ENCODE peak calls at places on chromosome 4, in six cellular contexts. One of them, this sample, is unnamed.

GRCh38 chr4:8229341-8229975 is 30.4 kb downstream of the SH3TC1 start:
- DNase-seq in T-helper 9 cell: no peak
- DNase-seq in hypothalamus: no peak
- DNase-seq in stimulated activated CD4-positive, alpha-beta T cell treated with anti-CD3 and anti-CD28 coated beads, TNF-alpha, amount 100 ng/mL, for 48 hours: no peak
- DNase-seq in ACHN: no peak
- DNase-seq in non-pigmented ciliary epithelial cell: no peak
- DNase-seq in this sample: no peak

GRCh38 chr4:86556791-86557415 is 37.2 kb upstream of the PTPN13 start:
- DNase-seq in T-helper 9 cell: no peak
- DNase-seq in hypothalamus: no peak
- DNase-seq in stimulated activated CD4-positive, alpha-beta T cell treated with anti-CD3 and anti-CD28 coated beads, TNF-alpha, amount 100 ng/mL, for 48 hours: no peak
- DNase-seq in ACHN: peak; percentile 9
- DNase-seq in non-pigmented ciliary epithelial cell: no peak
- DNase-seq in this sample: no peak

GRCh38 chr4:28082686-28083390 is 1222.2 kb downstream of the STIM2 start:
- DNase-seq in T-helper 9 cell: no peak
- DNase-seq in hypothalamus: no peak
- DNase-seq in stimulated activated CD4-positive, alpha-beta T cell treated with anti-CD3 and anti-CD28 coated beads, TNF-alpha, amount 100 ng/mL, for 48 hours: no peak
- DNase-seq in ACHN: no peak
- DNase-seq in non-pigmented ciliary epithelial cell: no peak
- DNase-seq in this sample: no peak

GRCh38 chr4:25144870-25145481 is 15.3 kb downstream of the SEPSECS start:
- DNase-seq in T-helper 9 cell: no peak
- DNase-seq in hypothalamus: no peak
- DNase-seq in stimulated activated CD4-positive, alpha-beta T cell treated with anti-CD3 and anti-CD28 coated beads, TNF-alpha, amount 100 ng/mL, for 48 hours: no peak
- DNase-seq in ACHN: peak; percentile 42
- DNase-seq in non-pigmented ciliary epithelial cell: no peak
- DNase-seq in this sample: peak; percentile 1

GRCh38 chr4:76545161-76545884 is 110.3 kb downstream of the SHROOM3 start:
- DNase-seq in T-helper 9 cell: no peak
- DNase-seq in hypothalamus: no peak
- DNase-seq in stimulated activated CD4-positive, alpha-beta T cell treated with anti-CD3 and anti-CD28 coated beads, TNF-alpha, amount 100 ng/mL, for 48 hours: no peak
- DNase-seq in ACHN: no peak
- DNase-seq in non-pigmented ciliary epithelial cell: no peak
- DNase-seq in this sample: no peak

GRCh38 chr4:95093936-95094929 is 336.5 kb downstream of the BMPR1B start:
- DNase-seq in T-helper 9 cell: no peak
- DNase-seq in hypothalamus: no peak
- DNase-seq in stimulated activated CD4-positive, alpha-beta T cell treated with anti-CD3 and anti-CD28 coated beads, TNF-alpha, amount 100 ng/mL, for 48 hours: no peak
- DNase-seq in ACHN: no peak
- DNase-seq in non-pigmented ciliary epithelial cell: no peak
- DNase-seq in this sample: no peak

GRCh38 chr4:147340547-147341225 is 140.2 kb upstream of the EDNRA start:
- DNase-seq in T-helper 9 cell: no peak
- DNase-seq in hypothalamus: no peak
- DNase-seq in stimulated activated CD4-positive, alpha-beta T cell treated with anti-CD3 and anti-CD28 coated beads, TNF-alpha, amount 100 ng/mL, for 48 hours: no peak
- DNase-seq in ACHN: no peak
- DNase-seq in non-pigmented ciliary epithelial cell: no peak
- DNase-seq in this sample: no peak

GRCh38 chr4:83328486-83328885 is 6.2 kb downstream of the HPSE start:
- DNase-seq in T-helper 9 cell: no peak
- DNase-seq in hypothalamus: no peak
- DNase-seq in stimulated activated CD4-positive, alpha-beta T cell treated with anti-CD3 and anti-CD28 coated beads, TNF-alpha, amount 100 ng/mL, for 48 hours: no peak
- DNase-seq in ACHN: no peak
- DNase-seq in non-pigmented ciliary epithelial cell: no peak
- DNase-seq in this sample: no peak

GRCh38 chr4:186650401-186651180 is 73.1 kb downstream of the FAT1 start:
- DNase-seq in T-helper 9 cell: no peak
- DNase-seq in hypothalamus: no peak
- DNase-seq in stimulated activated CD4-positive, alpha-beta T cell treated with anti-CD3 and anti-CD28 coated beads, TNF-alpha, amount 100 ng/mL, for 48 hours: no peak
- DNase-seq in ACHN: no peak
- DNase-seq in non-pigmented ciliary epithelial cell: no peak
- DNase-seq in this sample: no peak

GRCh38 chr4:80463509-80463908 is 128.0 kb downstream of the CFAP299 start:
- DNase-seq in T-helper 9 cell: no peak
- DNase-seq in hypothalamus: no peak
- DNase-seq in stimulated activated CD4-positive, alpha-beta T cell treated with anti-CD3 and anti-CD28 coated beads, TNF-alpha, amount 100 ng/mL, for 48 hours: no peak
- DNase-seq in ACHN: no peak
- DNase-seq in non-pigmented ciliary epithelial cell: no peak
- DNase-seq in this sample: no peak

GRCh38 chr4:11589676-11590075 is 161.0 kb upstream of the HS3ST1 start:
- DNase-seq in T-helper 9 cell: no peak
- DNase-seq in hypothalamus: no peak
- DNase-seq in stimulated activated CD4-positive, alpha-beta T cell treated with anti-CD3 and anti-CD28 coated beads, TNF-alpha, amount 100 ng/mL, for 48 hours: no peak
- DNase-seq in ACHN: no peak
- DNase-seq in non-pigmented ciliary epithelial cell: no peak
- DNase-seq in this sample: no peak

GRCh38 chr4:5004496-5004895 is 14.8 kb downstream of the CYTL1 start:
- DNase-seq in T-helper 9 cell: no peak
- DNase-seq in hypothalamus: no peak
- DNase-seq in stimulated activated CD4-positive, alpha-beta T cell treated with anti-CD3 and anti-CD28 coated beads, TNF-alpha, amount 100 ng/mL, for 48 hours: no peak
- DNase-seq in ACHN: no peak
- DNase-seq in non-pigmented ciliary epithelial cell: no peak
- DNase-seq in this sample: no peak

GRCh38 chr4:74531952-74532794 is 87.2 kb downstream of the AREG start:
- DNase-seq in T-helper 9 cell: no peak
- DNase-seq in hypothalamus: no peak
- DNase-seq in stimulated activated CD4-positive, alpha-beta T cell treated with anti-CD3 and anti-CD28 coated beads, TNF-alpha, amount 100 ng/mL, for 48 hours: no peak
- DNase-seq in ACHN: peak; percentile 85
- DNase-seq in non-pigmented ciliary epithelial cell: no peak
- DNase-seq in this sample: no peak

GRCh38 chr4:15659768-15660394 is 4.7 kb upstream of the FBXL5 start:
- DNase-seq in T-helper 9 cell: no peak
- DNase-seq in hypothalamus: no peak
- DNase-seq in stimulated activated CD4-positive, alpha-beta T cell treated with anti-CD3 and anti-CD28 coated beads, TNF-alpha, amount 100 ng/mL, for 48 hours: no peak
- DNase-seq in ACHN: no peak
- DNase-seq in non-pigmented ciliary epithelial cell: no peak
- DNase-seq in this sample: no peak

GRCh38 chr4:59630922-59631321 is 1569.2 kb upstream of the ADGRL3 start:
- DNase-seq in T-helper 9 cell: no peak
- DNase-seq in hypothalamus: no peak
- DNase-seq in stimulated activated CD4-positive, alpha-beta T cell treated with anti-CD3 and anti-CD28 coated beads, TNF-alpha, amount 100 ng/mL, for 48 hours: no peak
- DNase-seq in ACHN: no peak
- DNase-seq in non-pigmented ciliary epithelial cell: no peak
- DNase-seq in this sample: no peak

GRCh38 chr4:113758361-113758760 is 3.2 kb downstream of the CAMK2D start:
- DNase-seq in T-helper 9 cell: no peak
- DNase-seq in hypothalamus: no peak
- DNase-seq in stimulated activated CD4-positive, alpha-beta T cell treated with anti-CD3 and anti-CD28 coated beads, TNF-alpha, amount 100 ng/mL, for 48 hours: no peak
- DNase-seq in ACHN: peak; percentile 9
- DNase-seq in non-pigmented ciliary epithelial cell: no peak
- DNase-seq in this sample: no peak

GRCh38 chr4:139800082-139800481 is 134.5 kb downstream of the MGST2 start:
- DNase-seq in T-helper 9 cell: no peak
- DNase-seq in hypothalamus: no peak
- DNase-seq in stimulated activated CD4-positive, alpha-beta T cell treated with anti-CD3 and anti-CD28 coated beads, TNF-alpha, amount 100 ng/mL, for 48 hours: no peak
- DNase-seq in ACHN: no peak
- DNase-seq in non-pigmented ciliary epithelial cell: no peak
- DNase-seq in this sample: no peak

GRCh38 chr4:83757121-83757621 is 221.3 kb downstream of the GPAT3 start:
- DNase-seq in T-helper 9 cell: no peak
- DNase-seq in hypothalamus: no peak
- DNase-seq in stimulated activated CD4-positive, alpha-beta T cell treated with anti-CD3 and anti-CD28 coated beads, TNF-alpha, amount 100 ng/mL, for 48 hours: no peak
- DNase-seq in ACHN: no peak
- DNase-seq in non-pigmented ciliary epithelial cell: no peak
- DNase-seq in this sample: no peak

GRCh38 chr4:3418029-3418762 is 23.6 kb upstream of the HGFAC start:
- DNase-seq in T-helper 9 cell: no peak
- DNase-seq in hypothalamus: no peak
- DNase-seq in stimulated activated CD4-positive, alpha-beta T cell treated with anti-CD3 and anti-CD28 coated beads, TNF-alpha, amount 100 ng/mL, for 48 hours: no peak
- DNase-seq in ACHN: no peak
- DNase-seq in non-pigmented ciliary epithelial cell: no peak
- DNase-seq in this sample: peak; percentile 21

GRCh38 chr4:150582101-150582565 is at the start of gene MAB21L2:
- DNase-seq in T-helper 9 cell: no peak
- DNase-seq in hypothalamus: no peak
- DNase-seq in stimulated activated CD4-positive, alpha-beta T cell treated with anti-CD3 and anti-CD28 coated beads, TNF-alpha, amount 100 ng/mL, for 48 hours: no peak
- DNase-seq in ACHN: no peak
- DNase-seq in non-pigmented ciliary epithelial cell: no peak
- DNase-seq in this sample: no peak

GRCh38 chr4:74444891-74445642 is at the start of gene AREG:
- DNase-seq in T-helper 9 cell: peak; percentile 76
- DNase-seq in hypothalamus: no peak
- DNase-seq in stimulated activated CD4-positive, alpha-beta T cell treated with anti-CD3 and anti-CD28 coated beads, TNF-alpha, amount 100 ng/mL, for 48 hours: peak; percentile 62
- DNase-seq in ACHN: peak; percentile 75
- DNase-seq in non-pigmented ciliary epithelial cell: no peak
- DNase-seq in this sample: peak; percentile 0

GRCh38 chr4:94926936-94927335 is 169.2 kb downstream of the BMPR1B start:
- DNase-seq in T-helper 9 cell: no peak
- DNase-seq in hypothalamus: no peak
- DNase-seq in stimulated activated CD4-positive, alpha-beta T cell treated with anti-CD3 and anti-CD28 coated beads, TNF-alpha, amount 100 ng/mL, for 48 hours: no peak
- DNase-seq in ACHN: no peak
- DNase-seq in non-pigmented ciliary epithelial cell: no peak
- DNase-seq in this sample: no peak

GRCh38 chr4:56657818-56658217 is 23.3 kb downstream of the HOPX start:
- DNase-seq in T-helper 9 cell: no peak
- DNase-seq in hypothalamus: no peak
- DNase-seq in stimulated activated CD4-positive, alpha-beta T cell treated with anti-CD3 and anti-CD28 coated beads, TNF-alpha, amount 100 ng/mL, for 48 hours: no peak
- DNase-seq in ACHN: no peak
- DNase-seq in non-pigmented ciliary epithelial cell: no peak
- DNase-seq in this sample: no peak

GRCh38 chr4:128913228-128913627 is 103.7 kb downstream of the JADE1 start:
- DNase-seq in T-helper 9 cell: no peak
- DNase-seq in hypothalamus: no peak
- DNase-seq in stimulated activated CD4-positive, alpha-beta T cell treated with anti-CD3 and anti-CD28 coated beads, TNF-alpha, amount 100 ng/mL, for 48 hours: no peak
- DNase-seq in ACHN: no peak
- DNase-seq in non-pigmented ciliary epithelial cell: no peak
- DNase-seq in this sample: no peak

GRCh38 chr4:155220025-155220424 is 11.6 kb downstream of the NPY2R start:
- DNase-seq in T-helper 9 cell: no peak
- DNase-seq in hypothalamus: no peak
- DNase-seq in stimulated activated CD4-positive, alpha-beta T cell treated with anti-CD3 and anti-CD28 coated beads, TNF-alpha, amount 100 ng/mL, for 48 hours: no peak
- DNase-seq in ACHN: no peak
- DNase-seq in non-pigmented ciliary epithelial cell: no peak
- DNase-seq in this sample: no peak

GRCh38 chr4:182492456-182492855 is 249.3 kb downstream of the TENM3 start:
- DNase-seq in T-helper 9 cell: no peak
- DNase-seq in hypothalamus: no peak
- DNase-seq in stimulated activated CD4-positive, alpha-beta T cell treated with anti-CD3 and anti-CD28 coated beads, TNF-alpha, amount 100 ng/mL, for 48 hours: no peak
- DNase-seq in ACHN: peak; percentile 26
- DNase-seq in non-pigmented ciliary epithelial cell: peak; percentile 38
- DNase-seq in this sample: no peak

GRCh38 chr4:5971077-5971447 is 47.2 kb downstream of the C4orf50 start:
- DNase-seq in T-helper 9 cell: no peak
- DNase-seq in hypothalamus: no peak
- DNase-seq in stimulated activated CD4-positive, alpha-beta T cell treated with anti-CD3 and anti-CD28 coated beads, TNF-alpha, amount 100 ng/mL, for 48 hours: no peak
- DNase-seq in ACHN: no peak
- DNase-seq in non-pigmented ciliary epithelial cell: no peak
- DNase-seq in this sample: no peak

GRCh38 chr4:19400820-19401219 is 850.9 kb upstream of the SLIT2 start:
- DNase-seq in T-helper 9 cell: no peak
- DNase-seq in hypothalamus: no peak
- DNase-seq in stimulated activated CD4-positive, alpha-beta T cell treated with anti-CD3 and anti-CD28 coated beads, TNF-alpha, amount 100 ng/mL, for 48 hours: no peak
- DNase-seq in ACHN: no peak
- DNase-seq in non-pigmented ciliary epithelial cell: no peak
- DNase-seq in this sample: no peak

GRCh38 chr4:52038109-52038912 is at the start of gene SGCB:
- DNase-seq in T-helper 9 cell: peak; percentile 63
- DNase-seq in hypothalamus: peak; percentile 59
- DNase-seq in stimulated activated CD4-positive, alpha-beta T cell treated with anti-CD3 and anti-CD28 coated beads, TNF-alpha, amount 100 ng/mL, for 48 hours: peak; percentile 47
- DNase-seq in ACHN: peak; percentile 47
- DNase-seq in non-pigmented ciliary epithelial cell: no peak
- DNase-seq in this sample: peak; percentile 45

GRCh38 chr4:112765317-112765989 is 128.5 kb downstream of the LARP7 start:
- DNase-seq in T-helper 9 cell: no peak
- DNase-seq in hypothalamus: no peak
- DNase-seq in stimulated activated CD4-positive, alpha-beta T cell treated with anti-CD3 and anti-CD28 coated beads, TNF-alpha, amount 100 ng/mL, for 48 hours: no peak
- DNase-seq in ACHN: peak; percentile 19
- DNase-seq in non-pigmented ciliary epithelial cell: no peak
- DNase-seq in this sample: peak; percentile 20

GRCh38 chr4:187908079-187908501 is 87.5 kb upstream of the ZFP42 start:
- DNase-seq in T-helper 9 cell: no peak
- DNase-seq in hypothalamus: no peak
- DNase-seq in stimulated activated CD4-positive, alpha-beta T cell treated with anti-CD3 and anti-CD28 coated beads, TNF-alpha, amount 100 ng/mL, for 48 hours: no peak
- DNase-seq in ACHN: no peak
- DNase-seq in non-pigmented ciliary epithelial cell: peak; percentile 24
- DNase-seq in this sample: no peak

GRCh38 chr4:142846729-142847606 is 867 bp upstream of the INPP4B start:
- DNase-seq in T-helper 9 cell: peak; percentile 62
- DNase-seq in hypothalamus: no peak
- DNase-seq in stimulated activated CD4-positive, alpha-beta T cell treated with anti-CD3 and anti-CD28 coated beads, TNF-alpha, amount 100 ng/mL, for 48 hours: peak; percentile 52
- DNase-seq in ACHN: peak; percentile 17
- DNase-seq in non-pigmented ciliary epithelial cell: no peak
- DNase-seq in this sample: no peak

GRCh38 chr4:23993373-23993772 is 103.5 kb upstream of the PPARGC1A start:
- DNase-seq in T-helper 9 cell: no peak
- DNase-seq in hypothalamus: no peak
- DNase-seq in stimulated activated CD4-positive, alpha-beta T cell treated with anti-CD3 and anti-CD28 coated beads, TNF-alpha, amount 100 ng/mL, for 48 hours: no peak
- DNase-seq in ACHN: no peak
- DNase-seq in non-pigmented ciliary epithelial cell: no peak
- DNase-seq in this sample: no peak

GRCh38 chr4:7157666-7158065 is 34.7 kb upstream of the SORCS2 start:
- DNase-seq in T-helper 9 cell: no peak
- DNase-seq in hypothalamus: no peak
- DNase-seq in stimulated activated CD4-positive, alpha-beta T cell treated with anti-CD3 and anti-CD28 coated beads, TNF-alpha, amount 100 ng/mL, for 48 hours: no peak
- DNase-seq in ACHN: no peak
- DNase-seq in non-pigmented ciliary epithelial cell: no peak
- DNase-seq in this sample: no peak

GRCh38 chr4:85762204-85762884 is 287.4 kb downstream of the ARHGAP24 start:
- DNase-seq in T-helper 9 cell: no peak
- DNase-seq in hypothalamus: no peak
- DNase-seq in stimulated activated CD4-positive, alpha-beta T cell treated with anti-CD3 and anti-CD28 coated beads, TNF-alpha, amount 100 ng/mL, for 48 hours: no peak
- DNase-seq in ACHN: no peak
- DNase-seq in non-pigmented ciliary epithelial cell: peak; percentile 79
- DNase-seq in this sample: no peak

GRCh38 chr4:40000711-40001110 is 23.0 kb upstream of the PDS5A start:
- DNase-seq in T-helper 9 cell: no peak
- DNase-seq in hypothalamus: no peak
- DNase-seq in stimulated activated CD4-positive, alpha-beta T cell treated with anti-CD3 and anti-CD28 coated beads, TNF-alpha, amount 100 ng/mL, for 48 hours: no peak
- DNase-seq in ACHN: no peak
- DNase-seq in non-pigmented ciliary epithelial cell: no peak
- DNase-seq in this sample: no peak

GRCh38 chr4:40675166-40675565 is 45.5 kb upstream of the RBM47 start:
- DNase-seq in T-helper 9 cell: no peak
- DNase-seq in hypothalamus: no peak
- DNase-seq in stimulated activated CD4-positive, alpha-beta T cell treated with anti-CD3 and anti-CD28 coated beads, TNF-alpha, amount 100 ng/mL, for 48 hours: no peak
- DNase-seq in ACHN: no peak
- DNase-seq in non-pigmented ciliary epithelial cell: no peak
- DNase-seq in this sample: peak; percentile 12

GRCh38 chr4:16667464-16667863 is 231.0 kb downstream of the LDB2 start:
- DNase-seq in T-helper 9 cell: no peak
- DNase-seq in hypothalamus: no peak
- DNase-seq in stimulated activated CD4-positive, alpha-beta T cell treated with anti-CD3 and anti-CD28 coated beads, TNF-alpha, amount 100 ng/mL, for 48 hours: no peak
- DNase-seq in ACHN: no peak
- DNase-seq in non-pigmented ciliary epithelial cell: peak; percentile 78
- DNase-seq in this sample: no peak

GRCh38 chr4:4457803-4458550 is 71.1 kb downstream of the NSG1 start:
- DNase-seq in T-helper 9 cell: no peak
- DNase-seq in hypothalamus: no peak
- DNase-seq in stimulated activated CD4-positive, alpha-beta T cell treated with anti-CD3 and anti-CD28 coated beads, TNF-alpha, amount 100 ng/mL, for 48 hours: no peak
- DNase-seq in ACHN: peak; percentile 30
- DNase-seq in non-pigmented ciliary epithelial cell: peak; percentile 43
- DNase-seq in this sample: no peak

GRCh38 chr4:158630893-158631292 is 40.8 kb downstream of the C4orf46 start:
- DNase-seq in T-helper 9 cell: no peak
- DNase-seq in hypothalamus: no peak
- DNase-seq in stimulated activated CD4-positive, alpha-beta T cell treated with anti-CD3 and anti-CD28 coated beads, TNF-alpha, amount 100 ng/mL, for 48 hours: no peak
- DNase-seq in ACHN: no peak
- DNase-seq in non-pigmented ciliary epithelial cell: peak; percentile 43
- DNase-seq in this sample: no peak